ENCODE peak calls at places on chromosomes 13 and 19, in eight cellular contexts. Z is AG04450, I is fibroblast of mammary gland, O is right lobe of liver, H is GM23338, V is progenitor cell of endocrine pancreas, Y is tibial artery, U is IMR-90. F is an unnamed sample.

GRCh38 chr13:111282997-111283396 is 37.4 kb upstream of the TEX29 start:
- DNase-seq in Y (no peak), U (no peak), H (no peak), I (no peak), Z (no peak), O (no peak), V (no peak), F (no peak)

GRCh38 chr13:18959229-18959628 is 222.4 kb downstream of the TUBA3C start:
- DNase-seq in V (no peak), Y (no peak), H (no peak), Z (no peak), O (no peak), I (no peak), U (no peak), F (no peak)

GRCh38 chr13:24217601-24218281 is 57.2 kb downstream of the SPATA13 start:
- DNase-seq in Z (no peak), V (no peak), O (peak), I (no peak), Y (no peak), H (peak), U (no peak), F (no peak)

GRCh38 chr13:30395192-30396158 is 26.8 kb upstream of the UBE2L5 start:
- DNase-seq in Z (peak), V (peak), I (peak), U (peak), Y (peak), O (peak), H (peak), F (peak)

GRCh38 chr19:19267305-19267704 is 5.8 kb downstream of the TM6SF2 start:
- DNase-seq in Y (no peak), H (no peak), U (no peak), I (no peak), V (no peak), Z (no peak), O (no peak), F (no peak)

GRCh38 chr19:55070755-55071502 is 4.7 kb upstream of the EPS8L1 start:
- DNase-seq in V (no peak), I (peak), U (peak), Z (peak), H (no peak), O (no peak), Y (no peak), F (no peak)

GRCh38 chr13:36778083-36778671 is 40.8 kb upstream of the RFXAP start:
- DNase-seq in Z (peak), H (peak), Y (no peak), O (no peak), V (no peak), U (peak), I (peak), F (no peak)

GRCh38 chr13:26914148-26914547 is 153.6 kb upstream of the GPR12 start:
- DNase-seq in U (no peak), V (no peak), Z (no peak), Y (no peak), I (no peak), O (no peak), H (no peak), F (no peak)

GRCh38 chr19:38057954-38058690 is 151.1 kb downstream of the SIPA1L3 start:
- DNase-seq in Z (no peak), I (no peak), Y (no peak), V (peak), O (no peak), U (no peak), H (no peak), F (peak)

GRCh38 chr19:571127-571974 is 1.0 kb upstream of the BSG start:
- DNase-seq in V (no peak), Y (no peak), U (peak), Z (no peak), I (peak), O (peak), H (peak), F (no peak)

GRCh38 chr13:67183151-67183550 is 47.0 kb downstream of the PCDH9 start:
- DNase-seq in O (no peak), I (no peak), U (no peak), H (no peak), Y (no peak), Z (no peak), V (no peak), F (no peak)

GRCh38 chr19:7562646-7563393 is 27.3 kb downstream of the PNPLA6 start:
- DNase-seq in V (no peak), Y (no peak), H (peak), Z (no peak), O (no peak), U (no peak), I (no peak), F (no peak)

GRCh38 chr19:22595918-22596341 is 38.2 kb upstream of the ZNF492 start:
- DNase-seq in V (no peak), Y (peak), Z (no peak), H (no peak), O (peak), I (no peak), U (no peak), F (no peak)

GRCh38 chr13:98960331-98961203 is 17.3 kb downstream of the DOCK9 start:
- DNase-seq in Z (no peak), V (no peak), I (no peak), O (no peak), U (no peak), Y (no peak), H (no peak), F (no peak)

GRCh38 chr19:5047251-5047935 is 78.5 kb downstream of the KDM4B start:
- DNase-seq in O (peak), Z (no peak), H (no peak), V (no peak), I (no peak), Y (no peak), U (no peak), F (no peak)

GRCh38 chr13:53206455-53206854 is 177.8 kb downstream of the OLFM4 start:
- DNase-seq in Y (no peak), I (peak), V (no peak), Z (no peak), O (no peak), H (peak), U (no peak), F (no peak)

GRCh38 chr19:12365094-12365371 is 450 bp downstream of the ZNF442 start:
- DNase-seq in I (peak), Y (no peak), O (no peak), H (peak), Z (no peak), V (no peak), U (peak), F (no peak)

GRCh38 chr13:77696006-77696862 is 1.3 kb upstream of the SLAIN1 start:
- DNase-seq in O (no peak), H (peak), V (no peak), Y (no peak), Z (no peak), I (no peak), U (no peak), F (no peak)

GRCh38 chr13:77213644-77214043 is 113.2 kb downstream of the MYCBP2 start:
- DNase-seq in Y (no peak), O (no peak), I (peak), H (no peak), U (peak), Z (no peak), V (no peak), F (no peak)

GRCh38 chr19:17183271-17183757 is 31.8 kb upstream of the USE1 start:
- DNase-seq in I (no peak), V (no peak), O (no peak), U (no peak), Y (no peak), Z (no peak), H (peak), F (no peak)

GRCh38 chr13:79631260-79631659 is 150.3 kb downstream of the NDFIP2 start:
- DNase-seq in Y (no peak), Z (no peak), I (peak), H (peak), U (peak), O (no peak), V (no peak), F (no peak)
- TF ChIP-seq CTCF in Y (peak), Z (peak), I (peak), H (peak), U (peak), O (no peak), V (peak), F (peak)

GRCh38 chr13:79018166-79018565 is 359.2 kb upstream of the OBI1 start:
- DNase-seq in U (no peak), O (no peak), V (no peak), H (no peak), I (no peak), Z (no peak), Y (no peak), F (no peak)
- TF ChIP-seq CTCF in U (no peak), O (peak), V (no peak), H (no peak), I (no peak), Z (no peak), Y (no peak), F (no peak)

GRCh38 chr19:47824396-47824795 is 2.7 kb downstream of the CRX start:
- DNase-seq in U (no peak), V (no peak), Y (no peak), H (peak), Z (no peak), I (no peak), O (no peak), F (no peak)
- TF ChIP-seq CTCF in U (no peak), V (no peak), Y (no peak), H (peak), Z (no peak), I (no peak), O (no peak), F (no peak)

DNA sequence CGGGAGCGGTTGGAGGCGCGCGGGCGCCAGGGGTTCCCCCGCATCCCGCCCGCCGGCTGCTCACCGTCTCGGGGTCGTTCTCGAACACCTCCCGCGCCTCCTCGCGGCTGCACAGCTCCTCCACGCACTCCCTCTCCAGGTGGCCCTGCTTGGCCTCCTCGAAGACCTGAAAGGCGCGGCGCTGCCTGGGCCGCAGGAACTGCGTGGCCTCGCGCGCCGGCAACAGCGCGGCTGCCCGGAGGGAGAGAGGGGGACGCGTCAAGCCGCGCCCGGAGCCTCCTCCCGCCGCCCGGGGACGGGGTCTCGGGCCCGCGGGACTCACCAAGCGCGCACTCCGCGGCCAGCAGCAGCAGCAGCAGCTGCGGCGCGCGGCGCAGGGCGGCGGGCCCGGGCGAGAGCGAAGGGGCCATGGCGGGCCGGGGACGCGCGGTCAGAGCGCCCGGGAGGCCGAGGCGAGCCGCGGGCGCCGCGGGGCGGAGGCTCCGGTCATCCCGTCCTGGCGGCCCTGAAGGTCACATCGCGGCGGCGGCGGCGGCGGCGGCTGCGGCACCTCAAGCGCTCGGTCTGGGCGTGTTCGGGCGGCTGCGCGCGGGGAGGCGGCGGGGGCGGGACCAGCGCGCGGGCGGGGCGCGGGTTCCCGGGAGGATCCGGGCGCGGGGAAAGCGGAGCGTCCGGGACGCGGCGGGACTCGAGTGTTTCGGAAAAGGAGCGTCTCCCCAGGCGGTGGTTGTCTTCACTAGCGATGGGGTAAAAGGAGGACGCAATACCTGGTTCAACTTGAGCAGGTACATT is at the start of gene GAS6:
- DNase-seq in H (peak), Y (peak), O (peak), V (peak), I (no peak), U (no peak), Z (no peak), F (peak)
- TF ChIP-seq CTCF in H (peak), Y (no peak), O (no peak), V (no peak), I (no peak), U (no peak), Z (no peak), F (no peak)

GRCh38 chr13:31967155-31967554 is 64.4 kb upstream of the FRY start:
- DNase-seq in U (no peak), O (no peak), H (peak), Z (no peak), V (no peak), I (no peak), Y (no peak), F (no peak)
- TF ChIP-seq CTCF in U (no peak), O (peak), H (no peak), Z (peak), V (peak), I (peak), Y (no peak), F (no peak)

GRCh38 chr19:2511570-2511969 is 35.6 kb downstream of the GADD45B start:
- DNase-seq in H (no peak), U (no peak), O (no peak), Y (no peak), I (no peak), V (no peak), Z (no peak), F (no peak)
- TF ChIP-seq CTCF in H (no peak), U (no peak), O (no peak), Y (no peak), I (no peak), V (no peak), Z (no peak), F (no peak)

DNA sequence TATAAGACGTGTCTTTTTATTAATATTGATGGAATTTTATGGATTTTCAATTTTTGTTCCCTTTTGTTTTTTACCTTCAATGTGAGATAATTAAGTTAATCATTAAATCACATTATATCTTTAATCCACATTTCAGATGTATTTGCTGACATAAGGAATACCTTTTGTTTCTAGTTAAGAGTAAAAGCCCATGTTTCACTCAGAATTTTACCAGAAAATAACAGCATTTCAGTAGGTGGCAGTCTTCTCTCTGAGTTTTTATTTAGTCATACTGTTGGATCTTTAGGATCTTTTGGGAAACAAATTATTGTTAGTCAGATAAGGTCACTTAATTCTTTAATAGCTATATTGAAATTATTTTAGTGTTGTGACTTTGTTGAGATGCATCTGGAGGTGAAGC is 67.9 kb downstream of the NDFIP2 start:
- DNase-seq in V (no peak), I (peak), H (no peak), Y (no peak), O (no peak), U (peak), Z (no peak), F (no peak)
- TF ChIP-seq CTCF in V (peak), I (peak), H (no peak), Y (no peak), O (no peak), U (peak), Z (peak), F (peak)

GRCh38 chr13:92896842-92897241 is 329.8 kb upstream of the GPC6 start:
- DNase-seq in V (no peak), Z (no peak), Y (no peak), H (peak), U (peak), O (no peak), I (peak), F (no peak)
- TF ChIP-seq CTCF in V (peak), Z (peak), Y (no peak), H (peak), U (no peak), O (peak), I (no peak), F (peak)

GRCh38 chr19:10228925-10229324 is 2.2 kb downstream of the S1PR2 start:
- DNase-seq in V (no peak), U (peak), Y (no peak), I (peak), Z (no peak), H (peak), O (no peak), F (no peak)
- TF ChIP-seq CTCF in V (peak), U (peak), Y (peak), I (peak), Z (peak), H (peak), O (peak), F (peak)

GRCh38 chr19:48103922-48104321 is 6.7 kb downstream of the PLA2G4C start:
- DNase-seq in H (no peak), U (no peak), Y (no peak), Z (no peak), I (no peak), O (no peak), V (no peak), F (no peak)

DNA sequence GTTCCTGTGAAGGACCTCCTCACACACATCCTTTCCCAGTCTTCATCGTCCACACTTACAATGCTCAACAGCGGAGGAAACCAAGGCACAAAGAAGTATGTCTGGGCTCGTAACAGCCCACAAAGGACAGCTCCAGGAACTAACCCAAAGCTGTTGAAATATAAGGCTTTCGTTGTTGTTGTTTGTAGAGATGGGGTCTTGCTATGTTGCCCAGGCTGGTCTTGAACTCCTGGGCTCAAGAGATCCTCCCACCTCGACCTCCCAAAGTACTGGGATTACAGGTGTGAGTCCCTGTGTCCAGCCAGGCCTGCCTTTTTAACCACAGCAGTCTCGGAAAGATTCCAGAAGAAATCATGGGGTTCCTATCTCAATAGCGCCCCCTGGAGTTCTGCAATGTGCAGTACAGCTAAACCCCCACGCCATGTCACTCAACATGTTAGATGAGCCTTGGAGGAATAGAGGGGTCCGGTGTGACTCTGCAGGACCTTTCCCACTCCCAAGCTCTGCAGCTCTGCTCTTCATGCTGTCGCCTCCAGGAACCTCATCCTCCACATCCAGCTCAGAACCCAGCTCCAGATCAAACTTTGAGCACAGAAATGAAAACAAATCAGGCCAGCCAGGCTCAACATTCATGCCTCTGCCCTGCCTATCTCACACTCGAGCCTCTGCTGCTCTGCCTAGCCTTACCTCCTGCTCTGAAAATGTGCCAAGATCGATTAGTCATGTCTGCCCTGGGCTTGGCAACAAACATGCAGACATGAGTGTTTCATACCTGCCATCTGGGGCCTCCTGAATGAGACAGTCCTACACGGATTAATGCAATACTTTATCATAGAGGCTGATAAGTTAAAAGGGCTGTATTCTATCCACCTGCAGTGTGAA is 7.5 kb downstream of the PLA2G4C start:
- DNase-seq in H (peak), U (peak), Z (no peak), Y (no peak), I (peak), V (peak), O (no peak), F (peak)
- TF ChIP-seq CTCF in H (peak), U (peak), Z (peak), Y (peak), I (peak), V (peak), O (peak), F (peak)